ENCODE peak calls at places on chromosomes 2 and 18, in ten cellular contexts. J is GM12865, U is ascending aorta, E is cardiac muscle cell, Y is psoas muscle, H is fibroblast of lung, X is hepatocyte, G is tibial nerve, W is A673, N is A549. T is an unnamed sample.

GRCh38 chr2:212831671-212832199 is 293.1 kb upstream of the ERBB4 start:
- DNase-seq in J (no peak), U (no peak), E (no peak), Y (no peak), H (no peak), X (no peak), G (no peak), W (no peak), N (no peak), T (no peak)

GRCh38 chr2:47230418-47230817 is 75.3 kb upstream of the STPG4 start:
- DNase-seq in J (no peak), U (peak; percentile 38), E (no peak), Y (peak; percentile 69), H (peak; percentile 76), X (no peak), G (peak; percentile 57), W (no peak), N (no peak), T (no peak)

GRCh38 chr2:5479265-5479928 is 212.8 kb upstream of the SOX11 start:
- DNase-seq in J (no peak), U (no peak), E (no peak), Y (no peak), H (no peak), X (no peak), G (no peak), W (peak; percentile 47), N (no peak), T (no peak)

GRCh38 chr2:6072757-6073156 is 380.6 kb downstream of the SOX11 start:
- DNase-seq in J (no peak), U (no peak), E (no peak), Y (no peak), H (no peak), X (no peak), G (no peak), W (no peak), N (no peak), T (no peak)

GRCh38 chr2:238955648-238956531 is 108.0 kb downstream of the TWIST2 start:
- DNase-seq in J (no peak), U (no peak), E (no peak), Y (no peak), H (no peak), X (no peak), G (no peak), W (no peak), N (no peak), T (no peak)

GRCh38 chr2:75047189-75047812 is 88.9 kb downstream of the POLE4 start:
- DNase-seq in J (no peak), U (no peak), E (no peak), Y (no peak), H (no peak), X (no peak), G (no peak), W (no peak), N (peak; percentile 11), T (no peak)

GRCh38 chr18:79870369-79871025 is 72.8 kb downstream of the KCNG2 start:
- DNase-seq in J (no peak), U (no peak), E (no peak), Y (no peak), H (no peak), X (no peak), G (no peak), W (no peak), N (no peak), T (no peak)

GRCh38 chr18:23306842-23307241 is 146.2 kb upstream of the RIOK3 start:
- DNase-seq in J (peak; percentile 67), U (no peak), E (no peak), Y (no peak), H (no peak), X (no peak), G (no peak), W (no peak), N (no peak), T (no peak)

GRCh38 chr2:7672685-7673071 is 755.5 kb downstream of the RNF144A start:
- DNase-seq in J (no peak), U (no peak), E (no peak), Y (no peak), H (no peak), X (peak; percentile 36), G (no peak), W (no peak), N (no peak), T (no peak)

GRCh38 chr18:57107141-57107832 is 39.6 kb upstream of the BOD1L2 start:
- DNase-seq in J (peak; percentile 14), U (no peak), E (peak; percentile 83), Y (no peak), H (peak; percentile 34), X (peak; percentile 65), G (no peak), W (peak; percentile 35), N (no peak), T (no peak)

GRCh38 chr2:105290981-105291660 is 38.4 kb downstream of the TGFBRAP1 start:
- DNase-seq in J (no peak), U (no peak), E (no peak), Y (no peak), H (no peak), X (no peak), G (no peak), W (no peak), N (no peak), T (no peak)

GRCh38 chr2:241891315-241891987 is 21.9 kb downstream of the RTP5 start:
- DNase-seq in J (no peak), U (no peak), E (no peak), Y (no peak), H (no peak), X (no peak), G (no peak), W (no peak), N (no peak), T (no peak)

GRCh38 chr2:152861349-152861942 is 143.0 kb downstream of the ARL6IP6 start:
- DNase-seq in J (peak; percentile 37), U (no peak), E (peak; percentile 19), Y (no peak), H (peak; percentile 16), X (peak; percentile 54), G (peak; percentile 13), W (peak; percentile 46), N (peak; percentile 36), T (no peak)

GRCh38 chr18:63540131-63540530 is 2.0 kb upstream of the SERPINB12 start:
- DNase-seq in J (no peak), U (no peak), E (no peak), Y (no peak), H (no peak), X (no peak), G (no peak), W (peak; percentile 76), N (no peak), T (peak; percentile 23)

GRCh38 chr2:19623488-19623887 is 265.1 kb upstream of the OSR1 start:
- DNase-seq in J (no peak), U (no peak), E (no peak), Y (no peak), H (peak; percentile 82), X (no peak), G (no peak), W (no peak), N (peak; percentile 59), T (peak; percentile 54)

GRCh38 chr2:216603010-216603883 is 30.0 kb upstream of the IGFBP2 start:
- DNase-seq in J (no peak), U (no peak), E (no peak), Y (no peak), H (peak; percentile 36), X (no peak), G (no peak), W (no peak), N (no peak), T (no peak)

GRCh38 chr18:45540146-45540545 is 75.1 kb upstream of the SLC14A2 start:
- DNase-seq in J (no peak), U (no peak), E (no peak), Y (no peak), H (no peak), X (no peak), G (no peak), W (no peak), N (no peak), T (peak; percentile 8)

DNA sequence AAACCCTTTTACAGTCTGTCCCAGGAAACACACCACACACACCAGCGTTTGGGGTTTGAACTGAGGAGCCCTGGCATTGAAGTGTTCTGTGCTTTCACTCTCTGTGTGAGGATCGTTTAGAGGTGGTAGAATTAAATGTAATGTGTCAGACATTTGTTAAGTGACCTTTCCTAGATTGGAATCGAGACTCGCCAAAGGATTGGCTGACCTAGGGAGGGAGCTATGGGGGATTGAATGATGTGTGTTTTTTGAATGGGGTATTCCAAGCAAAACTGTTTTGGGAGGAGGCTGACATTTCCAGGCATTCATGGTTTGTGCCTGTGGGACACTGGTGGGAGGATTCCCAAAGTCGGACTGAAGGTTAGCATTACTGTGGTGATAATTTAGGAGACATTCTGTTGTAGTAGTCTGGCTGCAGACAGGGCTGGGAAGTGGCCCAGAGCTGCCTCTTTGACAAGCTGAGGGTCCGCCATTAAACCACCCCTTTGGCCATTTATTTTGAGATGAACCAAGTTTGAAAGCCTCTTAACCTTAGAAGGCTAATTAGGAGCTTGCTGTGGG is 1.7 kb downstream of the MYO1B start:
- DNase-seq in J (no peak), U (no peak), E (no peak), Y (no peak), H (peak; percentile 47), X (no peak), G (no peak), W (no peak), N (no peak), T (no peak)
- H3K4me3 ChIP-seq in J (no peak overlapping the region), U (peak overlapping the region; percentile 83), E (peak overlapping the region; percentile 76), Y (peak overlapping the region; percentile 82), H (peak overlapping the region; percentile 80), X (peak overlapping the region; percentile 62), G (no peak overlapping the region), W (peak overlapping the region; percentile 71), N (peak overlapping the region; percentile 94), T (peak overlapping the region; percentile 98)

DNA sequence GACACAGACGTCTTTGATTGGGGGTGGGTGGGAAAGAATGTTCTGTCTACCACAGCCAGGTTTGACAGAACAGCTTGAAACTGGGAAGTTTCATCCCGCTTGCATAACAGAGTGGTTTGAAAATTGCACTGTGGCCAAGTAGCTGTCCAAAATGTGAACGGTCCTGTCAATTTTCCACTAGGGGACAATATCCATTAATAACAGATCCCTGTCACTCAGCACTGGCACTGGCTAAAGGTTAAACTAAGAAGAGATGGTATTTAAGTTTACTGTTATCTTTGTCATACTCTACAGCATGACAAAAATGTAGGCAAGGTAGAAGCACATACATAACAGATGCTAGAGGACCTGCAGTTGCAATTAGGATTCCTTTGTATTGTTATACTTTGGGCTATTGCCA is 55.6 kb upstream of the ACMSD start:
- DNase-seq in J (peak; percentile 31), U (no peak), E (peak; percentile 19), Y (no peak), H (peak; percentile 36), X (peak; percentile 70), G (no peak), W (peak; percentile 27), N (no peak), T (no peak)
- TF ChIP-seq CTCF in J (peak; percentile 33), U (no peak), E (no peak), Y (peak; percentile 17), H (no peak), X (peak; percentile 60), G (no peak), W (peak; percentile 48), N (no peak), T (no peak)

GRCh38 chr2:150484006-150484405 is 3.5 kb downstream of the RND3 start:
- DNase-seq in J (no peak), U (no peak), E (no peak), Y (no peak), H (no peak), X (no peak), G (no peak), W (no peak), N (no peak), T (no peak)
- H3K4me3 ChIP-seq in J (no peak overlapping the region), U (peak overlapping the region; percentile 88), E (no peak overlapping the region), Y (peak overlapping the region; percentile 82), H (peak overlapping the region; percentile 96), X (peak overlapping the region; percentile 86), G (peak overlapping the region; percentile 65), W (no peak overlapping the region), N (peak overlapping the region; percentile 84), T (peak overlapping the region; percentile 94)

GRCh38 chr18:42289526-42289925 is 334.5 kb downstream of the PIK3C3 start:
- DNase-seq in J (no peak), U (no peak), E (no peak), Y (no peak), H (no peak), X (no peak), G (no peak), W (peak; percentile 26), N (no peak), T (no peak)
- TF ChIP-seq CTCF in J (no peak), U (no peak), E (no peak), Y (no peak), H (no peak), X (no peak), G (no peak), W (peak; percentile 39), N (no peak), T (no peak)